ENCODE peak calls at places on chromosome 11, in seven cellular contexts. K, Q, B, R, P, L and F are unnamed samples.

GRCh38 chr11:118263109-118263508 is 988 bp downstream of the MPZL2 start:
- DNase-seq in K (no peak), L (no peak), Q (no peak), P (no peak), R (no peak), B (no peak), F (no peak)

GRCh38 chr11:57568330-57568766 is 876 bp upstream of the UBE2L6 start:
- DNase-seq in K (peak; percentile 67), P (peak; percentile 11), B (no peak), R (peak; percentile 56), Q (peak; percentile 85), L (peak; percentile 73), F (no peak)

GRCh38 chr11:57313788-57314135 is 11.0 kb downstream of the TNKS1BP1 start:
- DNase-seq in L (no peak), K (no peak), B (no peak), P (no peak), Q (no peak), R (no peak), F (no peak)

GRCh38 chr11:106989056-106989455 is 29.2 kb downstream of the GUCY1A2 start:
- DNase-seq in Q (no peak), R (no peak), K (no peak), P (no peak), B (no peak), L (no peak), F (no peak)

GRCh38 chr11:44505591-44506054 is 59.8 kb upstream of the CD82 start:
- DNase-seq in R (peak; percentile 19), L (no peak), K (peak; percentile 76), P (no peak), Q (no peak), B (no peak), F (no peak)

GRCh38 chr11:124402326-124402922 is 3.6 kb upstream of the OR8B3 start:
- DNase-seq in L (peak; percentile 31), B (peak; percentile 18), P (peak; percentile 15), K (peak; percentile 45), Q (peak; percentile 19), R (peak; percentile 69), F (peak; percentile 76)

GRCh38 chr11:126359431-126360048 is 4.1 kb downstream of the ST3GAL4 start:
- DNase-seq in B (no peak), P (peak; percentile 63), R (no peak), Q (peak; percentile 51), L (peak; percentile 64), K (no peak), F (peak; percentile 51)

GRCh38 chr11:86106916-86107315 is 38.0 kb upstream of the PICALM start:
- DNase-seq in L (no peak), Q (no peak), B (no peak), R (no peak), K (no peak), P (no peak), F (no peak)

GRCh38 chr11:35058318-35058717 is 80.7 kb upstream of the CD44 start:
- DNase-seq in L (no peak), Q (no peak), K (no peak), B (no peak), R (no peak), P (no peak), F (no peak)

GRCh38 chr11:36657610-36658225 is 59.7 kb upstream of the RAG2 start:
- DNase-seq in P (no peak), Q (no peak), L (no peak), R (no peak), K (peak; percentile 17), B (no peak), F (no peak)

GRCh38 chr11:100939581-100939980 is 190.0 kb downstream of the PGR start:
- DNase-seq in B (no peak), K (no peak), R (no peak), L (no peak), P (no peak), Q (no peak), F (no peak)

GRCh38 chr11:71988050-71988449 is 10.7 kb upstream of the IL18BP start:
- DNase-seq in P (no peak), K (no peak), B (no peak), L (no peak), R (peak; percentile 50), Q (no peak), F (no peak)

GRCh38 chr11:2138436-2139117 is 612 bp downstream of the IGF2 start:
- DNase-seq in L (no peak), P (no peak), R (no peak), K (no peak), Q (no peak), B (no peak), F (no peak)

GRCh38 chr11:1963864-1964263 is 16.7 kb downstream of the MRPL23 start:
- DNase-seq in K (no peak), L (no peak), P (no peak), B (no peak), R (no peak), Q (no peak), F (no peak)

GRCh38 chr11:123145220-123145619 is 49.8 kb downstream of the CLMP start:
- DNase-seq in R (peak; percentile 63), K (peak; percentile 62), Q (no peak), P (no peak), L (no peak), B (no peak), F (no peak)

GRCh38 chr11:57205046-57205671 is 23.4 kb downstream of the LRRC55 start:
- DNase-seq in P (no peak), B (no peak), K (peak; percentile 10), Q (peak; percentile 41), L (peak; percentile 16), R (no peak), F (no peak)

GRCh38 chr11:100576044-100577021 is 110.8 kb upstream of the ARHGAP42 start:
- DNase-seq in B (peak; percentile 27), R (peak; percentile 80), K (peak; percentile 39), Q (peak; percentile 54), P (no peak), L (peak; percentile 66), F (peak; percentile 29)

GRCh38 chr11:11843233-11843632 is 1.5 kb downstream of the USP47 start:
- DNase-seq in L (peak; percentile 50), P (no peak), Q (peak; percentile 30), K (peak; percentile 52), R (peak; percentile 44), B (peak; percentile 16), F (no peak)

GRCh38 chr11:75032550-75032935 is 43.8 kb downstream of the NEU3 start:
- DNase-seq in L (no peak), B (no peak), Q (no peak), P (no peak), R (no peak), K (no peak), F (no peak)

GRCh38 chr11:125925247-125925740 is 20.6 kb upstream of the VSIG10L2 start:
- DNase-seq in L (no peak), K (no peak), P (no peak), R (no peak), B (no peak), Q (no peak), F (no peak)

GRCh38 chr11:110366234-110366633 is 63.5 kb upstream of the FDX1 start:
- DNase-seq in R (no peak), B (no peak), L (no peak), P (no peak), K (no peak), Q (peak; percentile 60), F (no peak)

GRCh38 chr11:3929232-3929631 is 73.8 kb downstream of the STIM1 start:
- DNase-seq in K (no peak), L (no peak), P (no peak), B (no peak), R (no peak), Q (no peak), F (no peak)

GRCh38 chr11:4851033-4851432 is 2.0 kb upstream of the OR51S1 start:
- DNase-seq in R (no peak), K (no peak), B (no peak), P (no peak), L (no peak), Q (no peak), F (no peak)

GRCh38 chr11:20077973-20078372 is 82.3 kb downstream of the DBX1 start:
- DNase-seq in L (no peak), Q (no peak), K (no peak), R (no peak), P (no peak), B (no peak), F (no peak)

GRCh38 chr11:130523609-130524008 is 75.2 kb downstream of the ADAMTS15 start:
- DNase-seq in P (no peak), R (peak; percentile 76), K (peak; percentile 41), B (no peak), Q (no peak), L (no peak), F (no peak)

GRCh38 chr11:9260182-9261146 is 4.7 kb downstream of the DENND5A start:
- DNase-seq in K (no peak), R (no peak), L (no peak), B (no peak), Q (peak; percentile 8), P (no peak), F (no peak)